ENCODE peak calls at places on chromosomes 16 and 17, in seven cellular contexts. Z, E, J, K, V, X and Q are unnamed samples.

GRCh38 chr17:7177954-7178477 is 1.2 kb downstream of the ASGR1 start:
- DNase-seq in Z (no peak), X (no peak), E (no peak), K (no peak), V (no peak), J (no peak), Q (no peak)

GRCh38 chr17:38352245-38353083 is 820 bp downstream of the SOCS7 start:
- DNase-seq in J (peak), E (no peak), X (peak), V (peak), K (peak), Z (no peak), Q (peak)

GRCh38 chr17:77140878-77141767 is at the start of gene SEC14L1:
- DNase-seq in X (peak), V (peak), J (peak), E (no peak), K (peak), Z (peak), Q (peak)

GRCh38 chr17:8957721-8958120 is 7.8 kb downstream of the PIK3R5 start:
- DNase-seq in V (no peak), J (no peak), Z (no peak), K (no peak), X (no peak), E (no peak), Q (no peak)

GRCh38 chr17:79935197-79935844 is 96.1 kb upstream of the CBX4 start:
- DNase-seq in E (no peak), Z (no peak), J (peak), K (no peak), V (no peak), X (no peak), Q (no peak)

GRCh38 chr16:66427036-66427446 is at the start of gene BEAN1:
- DNase-seq in E (no peak), X (no peak), Z (no peak), J (no peak), V (peak), K (no peak), Q (no peak)

GRCh38 chr17:45050680-45051059 is 762 bp downstream of the DCAKD start:
- DNase-seq in K (peak), E (peak), X (peak), Z (peak), V (peak), J (no peak), Q (no peak)

GRCh38 chr16:30527635-30528178 is 1.3 kb upstream of the ZNF768 start:
- DNase-seq in K (no peak), Z (no peak), X (no peak), E (no peak), J (peak), V (no peak), Q (peak)

GRCh38 chr17:44417553-44417952 is 28.1 kb upstream of the ITGA2B start:
- DNase-seq in K (no peak), Z (no peak), J (no peak), X (no peak), V (no peak), E (peak), Q (no peak)

GRCh38 chr17:50765454-50766221 is 1.7 kb downstream of the ANKRD40CL start:
- DNase-seq in V (no peak), K (no peak), Z (no peak), E (no peak), J (peak), X (no peak), Q (no peak)

GRCh38 chr16:49651980-49652379 is 203.9 kb downstream of the ZNF423 start:
- DNase-seq in K (no peak), E (no peak), V (no peak), Z (no peak), J (peak), X (no peak), Q (peak)

GRCh38 chr17:33732116-33732515 is 439.0 kb upstream of the ASIC2 start:
- DNase-seq in E (no peak), V (no peak), K (no peak), Z (no peak), J (no peak), X (peak), Q (no peak)

GRCh38 chr17:56373981-56374380 is 219.5 kb upstream of the NOG start:
- DNase-seq in X (no peak), J (no peak), E (no peak), Z (no peak), V (no peak), K (no peak), Q (no peak)

GRCh38 chr16:19639986-19640421 is 78.0 kb downstream of the KNOP1 start:
- DNase-seq in E (no peak), J (no peak), X (peak), V (peak), Z (no peak), K (no peak), Q (no peak)

GRCh38 chr17:31596382-31597323 is 205.2 kb downstream of the RAB11FIP4 start:
- DNase-seq in K (no peak), X (no peak), J (peak), E (peak), V (peak), Z (peak), Q (peak)

GRCh38 chr16:11016993-11017392 is 72.6 kb downstream of the CLEC16A start:
- DNase-seq in K (no peak), J (peak), V (peak), E (peak), X (no peak), Z (no peak), Q (no peak)

GRCh38 chr17:74815671-74816370 is 39.7 kb upstream of the NAT9 start:
- DNase-seq in X (no peak), J (no peak), E (no peak), K (no peak), V (no peak), Z (no peak), Q (no peak)

GRCh38 chr17:7862692-7863437 is 5.1 kb downstream of the CYB5D1 start:
- DNase-seq in X (peak), J (no peak), Z (peak), E (no peak), K (no peak), V (peak), Q (no peak)

GRCh38 chr17:78624461-78625216 is 47.4 kb upstream of the DNAH17 start:
- DNase-seq in K (no peak), E (no peak), J (no peak), Z (no peak), V (no peak), X (no peak), Q (no peak)

GRCh38 chr17:17540935-17541639 is 44.9 kb upstream of the RASD1 start:
- DNase-seq in K (no peak), J (peak), Z (no peak), E (no peak), V (no peak), X (no peak), Q (no peak)